ENCODE peak calls at places on chromosomes 11 and 22, in seven cellular contexts. I, M, A, W, X, N and Y are unnamed samples.

GRCh38 chr11:61333638-61334433 is 808 bp downstream of the TKFC start:
- DNase-seq in I (no peak), M (peak; percentile 35), A (no peak), W (no peak), X (no peak), N (no peak), Y (no peak)

GRCh38 chr11:96237759-96238158 is 105.2 kb downstream of the MAML2 start:
- DNase-seq in I (no peak), M (no peak), A (no peak), W (no peak), X (no peak), N (no peak), Y (no peak)

GRCh38 chr11:100727410-100727809 is 40.3 kb downstream of the ARHGAP42 start:
- DNase-seq in I (no peak), M (no peak), A (peak; percentile 11), W (no peak), X (no peak), N (no peak), Y (no peak)

GRCh38 chr11:29564501-29564900 is 452.3 kb downstream of the KCNA4 start:
- DNase-seq in I (no peak), M (no peak), A (no peak), W (no peak), X (no peak), N (no peak), Y (no peak)

GRCh38 chr22:47198801-47199251 is 436.4 kb downstream of the TBC1D22A start:
- DNase-seq in I (no peak), M (no peak), A (no peak), W (no peak), X (no peak), N (no peak), Y (no peak)

GRCh38 chr11:74255741-74256369 is 55.6 kb downstream of the P4HA3 start:
- DNase-seq in I (peak; percentile 78), M (peak; percentile 78), A (peak; percentile 43), W (peak; percentile 86), X (peak; percentile 25), N (peak; percentile 87), Y (peak; percentile 78)

GRCh38 chr11:44171518-44171917 is 76.0 kb downstream of the EXT2 start:
- DNase-seq in I (no peak), M (peak; percentile 66), A (peak; percentile 73), W (no peak), X (no peak), N (no peak), Y (no peak)

GRCh38 chr11:115421338-115422012 is 82.7 kb downstream of the CADM1 start:
- DNase-seq in I (no peak), M (no peak), A (no peak), W (no peak), X (no peak), N (no peak), Y (no peak)

GRCh38 chr11:80417681-80418080 is 976.9 kb upstream of the TENM4 start:
- DNase-seq in I (no peak), M (no peak), A (peak; percentile 10), W (no peak), X (no peak), N (peak; percentile 47), Y (no peak)

GRCh38 chr11:33507967-33508366 is 192.7 kb downstream of the C11orf91 start:
- DNase-seq in I (peak; percentile 81), M (peak; percentile 83), A (no peak), W (peak; percentile 76), X (no peak), N (peak; percentile 31), Y (peak; percentile 52)

GRCh38 chr11:76744186-76745058 is 38.7 kb upstream of the TSKU start:
- DNase-seq in I (no peak), M (no peak), A (no peak), W (peak; percentile 82), X (no peak), N (no peak), Y (no peak)

DNA sequence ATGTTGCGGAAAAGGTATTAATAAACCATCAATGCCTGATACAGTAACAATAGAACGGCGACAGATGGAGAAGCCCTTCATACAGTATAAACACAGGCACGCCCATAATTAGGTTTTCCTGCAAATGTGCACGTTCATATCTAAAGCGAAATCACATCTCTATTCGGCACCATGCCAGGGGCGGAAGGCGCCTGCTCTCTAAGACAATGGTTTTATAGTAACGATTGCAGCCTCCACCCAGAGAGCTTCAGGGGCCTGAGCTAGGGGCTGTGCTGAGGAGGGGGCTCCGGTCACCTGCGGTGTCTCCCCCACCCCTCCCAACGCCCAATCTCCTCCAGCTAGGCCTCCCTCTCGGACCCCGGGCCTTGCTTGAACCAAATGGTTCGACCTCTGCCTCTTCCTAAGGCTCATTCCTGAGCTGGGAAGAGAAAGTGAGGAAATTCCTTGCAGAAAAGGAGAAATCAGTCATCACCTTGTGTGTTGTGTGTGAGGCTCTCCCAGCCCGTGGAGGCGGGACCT is 9.6 kb downstream of the KRTAP5-5 start:
- DNase-seq in I (no peak), M (peak; percentile 13), A (no peak), W (no peak), X (no peak), N (no peak), Y (no peak)
- TF ChIP-seq CTCF in I (no peak), M (no peak), A (no peak), W (no peak), X (no peak), N (no peak), Y (no peak)

DNA sequence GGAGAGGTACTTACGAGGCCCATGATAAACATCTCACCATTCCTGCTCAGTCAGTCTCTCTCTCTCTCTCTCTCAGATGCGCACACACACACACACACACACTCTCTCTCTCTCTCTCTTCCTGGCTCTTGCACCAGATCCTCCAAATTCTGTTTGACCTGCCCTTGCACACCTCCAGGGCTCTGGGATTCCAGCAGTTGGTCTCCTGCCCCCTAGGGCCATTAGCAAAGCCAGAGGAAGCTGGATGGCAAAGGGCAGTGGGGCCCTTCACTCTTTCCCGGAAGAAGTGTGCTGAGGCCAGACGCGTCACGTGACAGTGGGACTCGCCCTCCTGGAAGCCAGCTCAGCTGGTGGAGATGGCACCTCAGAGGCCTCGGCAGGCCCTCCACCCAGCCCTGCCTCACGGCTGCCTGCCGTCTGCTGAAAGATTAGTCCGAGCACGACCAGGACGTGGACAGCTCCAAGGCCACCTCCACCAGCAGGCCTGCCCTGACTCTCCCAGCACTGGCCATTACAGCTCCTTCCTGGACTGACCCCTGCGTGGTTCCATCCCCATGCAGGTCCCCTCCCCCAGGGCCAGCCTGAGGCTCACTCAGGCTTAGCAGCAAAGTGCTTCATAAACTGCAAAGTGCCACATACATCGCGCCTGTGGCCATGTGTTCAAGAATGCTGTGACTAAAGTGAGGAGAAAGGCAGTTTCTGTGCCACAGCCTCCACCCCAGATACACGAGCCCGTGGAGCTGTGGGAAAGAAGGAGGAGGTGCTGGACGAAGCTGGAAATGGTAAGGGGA is 3.7 kb downstream of the PDGFB start:
- DNase-seq in I (no peak), M (no peak), A (no peak), W (no peak), X (no peak), N (peak; percentile 49), Y (no peak)
- H3K4me3 ChIP-seq in I (no peak overlapping the region), M (no peak overlapping the region), A (no peak overlapping the region), W (no peak overlapping the region), X (peak overlapping the region; percentile 44), N (peak overlapping the region; percentile 95), Y (no peak overlapping the region)

DNA sequence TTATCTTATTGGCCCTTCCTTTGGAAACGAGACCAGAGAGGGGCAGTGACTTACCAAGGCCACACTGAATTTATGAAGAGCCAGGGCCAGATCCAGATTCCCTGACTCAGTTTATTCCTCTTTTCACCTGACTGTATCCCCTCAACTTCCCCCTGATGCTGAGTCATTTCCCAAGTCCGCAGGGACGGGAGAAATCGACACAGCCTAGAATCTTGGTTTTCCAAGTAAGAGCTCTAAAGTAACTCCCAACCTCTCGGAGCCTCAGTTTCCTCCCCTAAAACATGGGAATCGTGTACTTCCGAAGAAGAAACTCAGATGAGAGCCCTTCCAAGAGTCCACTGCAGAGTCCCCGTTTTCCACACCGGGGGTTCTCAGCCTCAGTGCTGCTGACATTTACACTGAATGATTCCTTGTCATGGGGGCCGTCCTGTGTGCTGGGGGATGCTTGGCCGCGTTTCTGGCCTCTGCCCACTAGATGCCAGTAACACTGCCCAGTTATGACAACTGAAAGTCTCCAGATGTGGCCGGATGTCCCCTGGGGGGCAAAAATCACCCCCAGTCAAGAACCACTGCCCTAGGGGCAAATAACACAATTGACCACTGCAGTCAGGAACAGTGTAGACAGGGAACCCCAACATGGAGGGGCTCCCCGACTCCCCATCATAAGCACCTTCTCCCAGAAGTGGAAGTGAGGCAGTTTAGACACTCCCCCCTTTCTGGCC is 11.2 kb downstream of the MPST start:
- DNase-seq in I (no peak), M (no peak), A (no peak), W (no peak), X (no peak), N (no peak), Y (no peak)
- TF ChIP-seq CTCF in I (no peak), M (peak; percentile 33), A (no peak), W (no peak), X (no peak), N (peak; percentile 28), Y (no peak)

DNA sequence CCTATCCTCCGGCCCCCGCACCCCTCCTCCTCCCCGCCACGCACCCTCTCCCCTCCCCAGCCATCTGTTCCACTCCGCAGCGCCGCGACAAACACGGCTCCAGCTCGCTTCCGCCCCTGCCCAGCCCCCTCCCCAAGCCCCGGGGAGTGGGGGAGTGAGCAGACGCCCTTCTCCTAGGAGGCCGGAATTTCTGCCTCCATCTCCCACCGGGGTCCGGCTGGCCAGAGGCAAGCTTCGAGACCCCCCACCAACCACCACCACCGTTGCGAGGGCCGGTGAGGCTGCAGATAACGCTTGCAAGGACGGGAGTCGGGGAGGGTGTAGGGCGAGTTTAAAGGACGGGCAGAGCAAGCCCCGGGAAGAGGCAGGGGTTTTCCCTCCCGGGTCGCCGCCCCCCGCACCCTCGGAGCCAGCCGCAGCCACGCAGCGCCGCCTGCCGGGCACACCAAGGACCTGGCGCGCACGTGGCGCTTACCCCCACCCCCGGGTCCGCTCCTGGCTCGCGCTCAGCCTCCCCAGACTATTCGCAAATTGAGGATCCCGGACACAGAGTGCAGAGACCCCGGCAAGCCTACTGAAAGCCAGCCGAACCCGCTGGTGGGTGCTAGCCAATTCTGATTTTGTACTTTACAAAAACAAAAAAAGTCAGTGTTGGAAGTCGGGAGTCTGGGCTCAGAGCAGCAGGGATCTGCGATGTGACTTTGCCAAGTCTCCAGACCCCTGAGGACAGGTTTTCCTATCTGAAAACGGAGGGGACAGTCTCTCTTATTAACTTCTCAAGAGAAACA is 22.6 kb downstream of the RTN4RL2 start:
- DNase-seq in I (no peak), M (peak; percentile 76), A (no peak), W (peak; percentile 74), X (no peak), N (peak; percentile 32), Y (no peak)
- H3K4me3 ChIP-seq in I (peak overlapping the region; percentile 48), M (peak overlapping the region; percentile 61), A (peak overlapping the region; percentile 53), W (peak overlapping the region; percentile 39), X (peak overlapping the region; percentile 45), N (peak overlapping the region; percentile 49), Y (peak overlapping the region; percentile 46)

DNA sequence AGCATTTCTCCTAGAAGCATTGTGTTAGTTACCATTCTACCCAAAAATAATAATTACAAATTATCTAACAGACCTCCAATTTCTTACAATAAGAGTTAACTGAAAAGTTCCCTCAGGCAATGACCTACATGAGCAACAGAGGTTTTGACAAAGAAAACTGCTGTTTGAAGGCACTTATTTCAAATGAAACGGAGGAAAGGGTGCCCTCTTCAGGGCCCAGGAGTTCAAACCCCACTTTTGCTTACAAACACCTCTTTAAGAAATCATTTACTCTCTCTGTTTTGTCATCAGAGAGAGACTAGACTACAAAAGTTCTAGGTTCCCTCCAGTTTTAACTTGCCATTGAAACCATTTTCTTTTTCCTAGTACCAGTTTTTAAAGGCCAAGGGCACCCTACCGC is 56.7 kb downstream of the AMBRA1 start:
- DNase-seq in I (no peak), M (peak; percentile 73), A (no peak), W (peak; percentile 34), X (no peak), N (peak; percentile 18), Y (peak; percentile 24)
- TF ChIP-seq CTCF in I (peak; percentile 18), M (peak; percentile 69), A (peak; percentile 33), W (no peak), X (no peak), N (peak; percentile 10), Y (peak; percentile 19)

GRCh38 chr11:10906521-10906920 is 48.7 kb upstream of the ZBED5 start:
- DNase-seq in I (peak; percentile 51), M (peak; percentile 40), A (peak; percentile 57), W (peak; percentile 69), X (no peak), N (peak; percentile 49), Y (peak; percentile 46)
- H3K4me3 ChIP-seq in I (no peak overlapping the region), M (no peak overlapping the region), A (no peak overlapping the region), W (no peak overlapping the region), X (no peak overlapping the region), N (no peak overlapping the region), Y (no peak overlapping the region)